ENCODE peak calls at places on chromosomes 2 and 18, in four cellular contexts. Z, X, M and P are unnamed samples.
A peak's percentile ranks its signal among the peaks of the same experiment; 100 is the strongest.

GRCh38 chr2:100588071-100588786 is 25.4 kb downstream of the PDCL3 start:
- DNase-seq in M (peak; percentile 58), X (no peak), Z (no peak), P (peak; percentile 29)

GRCh38 chr2:66017763-66018162 is 417.2 kb upstream of the MEIS1 start:
- DNase-seq in M (no peak), X (no peak), Z (no peak), P (no peak)

GRCh38 chr2:32060266-32060665 is 3.1 kb upstream of the SPAST start:
- DNase-seq in M (no peak), X (no peak), Z (no peak), P (no peak)

GRCh38 chr2:65220432-65221131 is 7.0 kb upstream of the ACTR2 start:
- DNase-seq in X (no peak), M (no peak), Z (no peak), P (no peak)

GRCh38 chr2:209636066-209636465 is 135.6 kb upstream of the UNC80 start:
- DNase-seq in Z (no peak), M (no peak), X (no peak), P (no peak)

GRCh38 chr18:79801217-79801616 is 3.5 kb downstream of the KCNG2 start:
- DNase-seq in X (no peak), M (no peak), Z (no peak), P (no peak)

GRCh38 chr2:18589354-18589753 is at the start of gene NT5C1B:
- DNase-seq in Z (no peak), M (no peak), X (no peak), P (no peak)

GRCh38 chr2:216416571-216417307 is 4.5 kb downstream of the SMARCAL1 start:
- DNase-seq in M (no peak), X (no peak), Z (no peak), P (no peak)

GRCh38 chr2:196113061-196113974 is 44.7 kb upstream of the DNAH7 start:
- DNase-seq in M (no peak), Z (peak; percentile 24), X (no peak), P (no peak)

GRCh38 chr2:64470921-64471320 is 17.0 kb downstream of the LGALSL start:
- DNase-seq in M (no peak), X (no peak), Z (no peak), P (no peak)

GRCh38 chr2:67844024-67844540 is 218.7 kb downstream of the C1D start:
- DNase-seq in Z (no peak), M (no peak), X (no peak), P (no peak)

GRCh38 chr2:67842375-67842959 is 220.3 kb downstream of the C1D start:
- DNase-seq in M (no peak), Z (no peak), X (no peak), P (no peak)

GRCh38 chr2:67848551-67848950 is 214.3 kb downstream of the C1D start:
- DNase-seq in M (no peak), X (no peak), Z (no peak), P (no peak)

GRCh38 chr2:67845557-67846114 is 217.2 kb downstream of the C1D start:
- DNase-seq in X (no peak), Z (peak; percentile 2), M (no peak), P (no peak)

DNA sequence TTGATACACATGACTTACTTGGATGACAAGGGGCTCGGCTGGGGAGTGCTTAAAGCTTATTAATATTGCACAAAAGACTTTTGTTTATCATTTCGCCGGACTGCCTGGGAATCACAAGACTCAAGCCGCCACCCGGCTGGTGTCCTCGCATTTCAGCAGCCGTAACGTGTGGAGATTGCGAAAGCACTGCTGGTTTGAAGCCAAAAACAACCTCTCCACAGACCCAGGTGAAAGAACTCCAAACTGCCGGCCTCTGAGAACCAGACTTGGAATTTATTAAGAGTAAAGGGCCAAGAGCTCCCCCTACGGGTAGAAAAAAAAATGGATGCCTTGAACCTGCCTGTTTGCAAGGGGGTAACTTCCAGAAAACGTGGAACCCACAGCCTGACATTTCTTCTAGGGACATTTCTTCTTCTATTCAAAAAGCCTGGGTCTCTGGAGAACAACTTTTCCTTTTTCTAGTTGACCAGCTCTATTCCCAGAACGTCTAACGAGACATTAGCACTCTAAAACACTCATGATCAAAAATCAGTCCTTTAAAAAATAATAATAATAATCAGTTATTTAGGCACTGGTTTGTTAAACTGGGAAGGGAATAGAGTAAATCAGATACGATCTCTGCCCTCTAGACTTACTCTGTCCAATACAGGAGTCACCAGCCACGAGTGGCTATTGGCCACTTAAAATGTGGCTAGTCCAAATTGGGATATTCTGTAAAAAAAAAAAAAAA is 216.3 kb downstream of the C1D start:
- DNase-seq in M (no peak), X (peak; percentile 73), Z (peak; percentile 78), P (peak; percentile 47)
- H3K4me3 ChIP-seq in M (no peak overlapping the region), X (peak overlapping the region; percentile 2), Z (no peak overlapping the region), P (no peak overlapping the region)

GRCh38 chr2:152557273-152557879 is 159.9 kb downstream of the PRPF40A start:
- DNase-seq in X (no peak), M (no peak), Z (no peak), P (no peak)
- H3K27ac ChIP-seq in X (no peak overlapping the region), M (no peak overlapping the region), Z (no peak overlapping the region), P (no peak overlapping the region)

GRCh38 chr2:170824526-170825015 is 7.9 kb downstream of the GAD1 start:
- DNase-seq in M (no peak), Z (no peak), X (no peak), P (no peak)

GRCh38 chr2:170822292-170822884 is 5.7 kb downstream of the GAD1 start:
- DNase-seq in M (peak; percentile 22), X (no peak), Z (peak; percentile 27), P (no peak)

GRCh38 chr2:170822885-170823799 is 6.5 kb downstream of the GAD1 start:
- DNase-seq in Z (peak; percentile 29), X (no peak), M (no peak), P (no peak)

GRCh38 chr2:170821631-170822291 is 5.1 kb downstream of the GAD1 start:
- DNase-seq in Z (no peak), M (no peak), X (no peak), P (no peak)

DNA sequence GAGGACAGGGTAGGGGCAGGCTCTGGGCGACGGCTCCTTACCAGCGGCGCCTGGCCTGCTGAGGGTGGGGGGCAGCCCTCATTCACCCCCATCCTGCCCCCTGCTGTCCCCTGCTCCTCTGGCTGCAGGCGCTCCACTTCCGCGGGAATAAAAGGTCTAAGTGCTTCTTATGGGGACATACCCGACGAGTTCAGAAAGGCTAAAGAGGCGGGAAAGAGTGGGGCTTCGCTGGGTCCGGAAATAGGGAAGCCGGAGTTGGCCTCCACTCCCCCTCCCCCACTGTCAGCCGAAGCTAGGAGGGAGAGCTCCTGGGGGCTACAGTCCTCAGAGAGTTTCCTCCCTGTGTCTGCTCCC is 7.1 kb downstream of the GAD1 start:
- DNase-seq in Z (peak; percentile 18), M (no peak), X (no peak), P (no peak)
- H3K4me3 ChIP-seq in Z (peak overlapping the region; percentile 42), M (no peak overlapping the region), X (no peak overlapping the region), P (no peak overlapping the region)

DNA sequence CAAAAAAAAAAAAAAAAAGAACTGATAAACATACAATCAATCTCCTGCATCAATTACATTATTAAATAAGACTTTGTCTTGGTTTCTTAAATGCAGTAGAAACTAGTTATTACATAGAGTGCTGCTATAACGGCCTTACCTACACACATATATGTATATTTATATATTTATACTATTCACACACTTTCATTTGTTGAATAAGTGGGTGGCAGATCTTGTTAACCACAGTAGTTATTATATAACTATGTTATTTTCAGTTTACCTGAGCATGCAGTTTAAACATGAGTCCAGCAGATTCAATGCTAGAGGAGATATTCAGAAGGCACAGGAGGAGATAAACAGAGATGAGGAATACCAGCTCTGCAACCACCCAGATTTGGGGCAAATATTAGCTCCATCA is 81.5 kb upstream of the CD226 start:
- DNase-seq in M (no peak), X (no peak), Z (no peak), P (no peak)
- H3K27ac ChIP-seq in M (no peak overlapping the region), X (no peak overlapping the region), Z (no peak overlapping the region), P (no peak overlapping the region)

GRCh38 chr2:8457092-8457481 is 224.8 kb upstream of the ID2 start:
- DNase-seq in X (no peak), Z (no peak), M (no peak), P (no peak)
- H3K4me3 ChIP-seq in X (no peak overlapping the region), Z (no peak overlapping the region), M (peak overlapping the region; percentile 60), P (no peak overlapping the region)

DNA sequence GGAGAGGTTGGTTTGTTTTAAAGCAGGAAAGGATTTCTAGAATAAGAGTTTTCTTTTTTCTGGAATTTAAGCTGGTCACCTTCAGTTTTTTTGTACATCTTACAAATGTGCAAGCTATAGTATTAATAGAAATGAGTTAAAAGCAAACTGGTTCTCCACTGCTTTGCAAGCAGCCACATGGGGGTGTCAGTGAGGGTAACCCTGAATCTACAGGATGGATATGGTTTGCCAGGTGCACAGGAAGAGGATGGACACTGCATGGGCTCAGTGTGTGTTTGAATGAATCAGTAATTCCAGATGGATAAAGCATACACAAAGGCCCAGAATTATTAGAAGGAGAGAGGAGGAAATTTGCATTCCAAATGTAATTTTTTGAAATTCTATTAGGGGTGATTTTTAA is 89.0 kb downstream of the MAPRE2 start:
- DNase-seq in Z (no peak), X (no peak), M (no peak), P (no peak)
- H3K27ac ChIP-seq in Z (no peak overlapping the region), X (no peak overlapping the region), M (no peak overlapping the region), P (no peak overlapping the region)

GRCh38 chr2:223701761-223702160 is 99.6 kb upstream of the SCG2 start:
- DNase-seq in X (no peak), Z (no peak), M (no peak), P (no peak)

GRCh38 chr2:223696719-223697118 is 94.6 kb upstream of the SCG2 start:
- DNase-seq in M (no peak), X (no peak), Z (no peak), P (no peak)

GRCh38 chr2:223697316-223697875 is 95.2 kb upstream of the SCG2 start:
- DNase-seq in X (no peak), Z (no peak), M (no peak), P (no peak)

GRCh38 chr2:223697921-223698645 is 95.9 kb upstream of the SCG2 start:
- DNase-seq in X (no peak), M (no peak), Z (no peak), P (no peak)

DNA sequence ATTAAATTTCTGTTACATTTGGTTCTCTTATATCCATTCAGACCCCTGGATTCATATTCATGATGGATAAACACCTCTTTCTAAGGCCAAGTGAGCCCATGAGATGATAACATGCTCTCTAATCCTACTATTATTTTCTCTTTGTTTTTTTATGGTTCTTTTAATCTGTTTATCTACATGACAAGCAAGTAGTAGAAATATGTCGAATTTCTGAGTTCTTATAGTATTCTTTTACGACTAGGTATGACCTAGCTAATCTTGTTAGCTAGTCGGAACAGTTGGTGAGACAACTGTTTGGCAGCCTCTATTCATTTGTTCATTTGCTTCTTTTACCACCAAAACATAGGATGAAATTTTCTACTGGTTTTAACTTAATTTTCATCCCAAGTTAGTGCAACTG is 98.1 kb upstream of the SCG2 start:
- DNase-seq in Z (no peak), X (no peak), M (no peak), P (no peak)
- H3K4me3 ChIP-seq in Z (no peak overlapping the region), X (no peak overlapping the region), M (no peak overlapping the region), P (no peak overlapping the region)

GRCh38 chr18:9095297-9096012 is 7.0 kb upstream of the NDUFV2 start:
- DNase-seq in Z (no peak), M (peak; percentile 54), X (no peak), P (peak; percentile 86)

GRCh38 chr18:9091066-9091476 is 11.4 kb upstream of the NDUFV2 start:
- DNase-seq in M (peak; percentile 78), X (no peak), Z (no peak), P (no peak)

GRCh38 chr18:9090578-9090977 is 11.9 kb upstream of the NDUFV2 start:
- DNase-seq in X (no peak), Z (no peak), M (no peak), P (no peak)

GRCh38 chr18:9094307-9095226 is 7.9 kb upstream of the NDUFV2 start:
- DNase-seq in Z (no peak), X (peak; percentile 35), M (no peak), P (no peak)

GRCh38 chr18:9092665-9093064 is 9.8 kb upstream of the NDUFV2 start:
- DNase-seq in Z (no peak), X (no peak), M (no peak), P (no peak)
- H3K27ac ChIP-seq in Z (no peak overlapping the region), X (peak overlapping the region; percentile 49), M (no peak overlapping the region), P (peak overlapping the region; percentile 4)